ENCODE peak calls at places on chromosomes 6 and 20, in ten cellular contexts. R, H, N, F, Z, T, B, W, M and Q are unnamed samples.

GRCh38 chr20:37475258-37475657 is 45.8 kb upstream of the NNAT start:
- DNase-seq in B (no peak), W (no peak), H (no peak), T (no peak), F (no peak), R (no peak), N (no peak), M (no peak), Z (no peak), Q (no peak)

GRCh38 chr6:112501705-112502104 is 154.6 kb downstream of the RFPL4B start:
- DNase-seq in M (no peak), W (no peak), T (no peak), N (peak), H (peak), B (peak), F (peak), Z (no peak), R (no peak), Q (no peak)

GRCh38 chr6:133964052-133964451 is 11.0 kb downstream of the TBPL1 start:
- DNase-seq in W (no peak), Z (no peak), R (no peak), M (no peak), H (no peak), T (peak), N (no peak), F (no peak), B (peak), Q (no peak)

GRCh38 chr6:82415820-82416219 is 52.2 kb downstream of the TPBG start:
- DNase-seq in Z (no peak), F (no peak), H (no peak), R (no peak), M (no peak), T (peak), W (no peak), B (no peak), N (no peak), Q (no peak)

GRCh38 chr20:43564993-43565757 is 6.3 kb downstream of the SGK2 start:
- DNase-seq in H (peak), B (no peak), T (no peak), F (no peak), R (no peak), N (no peak), Z (no peak), M (no peak), W (no peak), Q (no peak)

GRCh38 chr6:92810913-92811312 is 608.4 kb downstream of the EPHA7 start:
- DNase-seq in B (peak), M (no peak), H (no peak), W (no peak), R (peak), N (peak), F (no peak), T (peak), Z (no peak), Q (peak)

GRCh38 chr6:170259301-170259700 is 31.6 kb downstream of the DLL1 start:
- DNase-seq in T (no peak), M (no peak), H (no peak), Z (no peak), W (no peak), F (no peak), N (no peak), B (no peak), R (no peak), Q (no peak)

GRCh38 chr6:33552252-33552651 is 27.8 kb downstream of the BAK1 start:
- DNase-seq in Z (no peak), F (no peak), N (no peak), M (no peak), H (no peak), W (no peak), R (no peak), T (no peak), B (no peak), Q (no peak)

GRCh38 chr6:44630125-44631028 is 242.9 kb downstream of the CDC5L start:
- DNase-seq in Z (no peak), T (peak), H (no peak), W (peak), B (peak), R (peak), M (no peak), N (peak), F (no peak), Q (peak)

GRCh38 chr6:15400572-15401004 is 154.7 kb downstream of the JARID2 start:
- DNase-seq in H (peak), R (no peak), F (peak), Z (no peak), B (peak), N (no peak), W (peak), M (no peak), T (no peak), Q (peak)

GRCh38 chr6:2179950-2180349 is 65.5 kb downstream of the GMDS start:
- DNase-seq in W (no peak), B (no peak), F (no peak), Z (no peak), N (no peak), M (no peak), T (no peak), R (no peak), H (no peak), Q (no peak)

GRCh38 chr6:31676322-31676903 is 4.5 kb downstream of the LY6G5C start:
- DNase-seq in H (no peak), W (no peak), F (no peak), R (no peak), N (no peak), Z (no peak), M (no peak), T (no peak), B (no peak), Q (no peak)

GRCh38 chr6:16481680-16482079 is 243.3 kb downstream of the GMPR start:
- DNase-seq in H (no peak), T (no peak), M (peak), B (no peak), N (no peak), R (no peak), F (no peak), Z (peak), W (no peak), Q (no peak)

GRCh38 chr6:40325791-40326190 is 261.4 kb downstream of the LRFN2 start:
- DNase-seq in Z (no peak), H (no peak), W (no peak), B (no peak), N (no peak), R (no peak), F (no peak), M (no peak), T (no peak), Q (no peak)

GRCh38 chr6:149012040-149012545 is 265.3 kb downstream of the UST start:
- DNase-seq in R (peak), W (no peak), T (peak), N (no peak), M (no peak), Z (no peak), F (no peak), B (peak), H (no peak), Q (no peak)

GRCh38 chr6:15996030-15996429 is 132.9 kb upstream of the MYLIP start:
- DNase-seq in W (no peak), B (peak), F (no peak), M (no peak), R (no peak), H (no peak), T (no peak), N (no peak), Z (no peak), Q (no peak)

GRCh38 chr20:52422574-52423463 is 231.2 kb upstream of the ZFP64 start:
- DNase-seq in N (no peak), Z (no peak), M (no peak), T (no peak), B (no peak), R (no peak), F (no peak), W (no peak), H (no peak), Q (no peak)

GRCh38 chr6:110412258-110412839 is 3.0 kb downstream of the DDO start:
- DNase-seq in W (no peak), N (no peak), M (no peak), F (no peak), T (no peak), R (no peak), B (no peak), H (no peak), Z (no peak), Q (no peak)

GRCh38 chr20:14142171-14142570 is 146.9 kb downstream of the MACROD2 start:
- DNase-seq in T (peak), M (no peak), Z (no peak), B (peak), F (no peak), H (peak), N (peak), R (peak), W (peak), Q (peak)

GRCh38 chr20:51995551-51995951 is 193.2 kb upstream of the SALL4 start:
- DNase-seq in Z (no peak), H (no peak), T (no peak), N (no peak), M (no peak), R (no peak), F (no peak), B (peak), W (no peak), Q (peak)

GRCh38 chr20:2301164-2301622 is 5.4 kb downstream of the TGM3 start:
- DNase-seq in M (no peak), R (no peak), B (no peak), N (no peak), H (no peak), W (peak), F (peak), Z (no peak), T (peak), Q (no peak)

GRCh38 chr6:4636141-4636880 is 139.9 kb upstream of the CDYL start:
- DNase-seq in N (no peak), Z (no peak), B (no peak), M (no peak), T (no peak), W (no peak), H (no peak), F (no peak), R (no peak), Q (no peak)

GRCh38 chr6:10441004-10441654 is 26.3 kb upstream of the TFAP2A start:
- DNase-seq in W (peak), R (peak), B (no peak), N (no peak), H (no peak), Z (no peak), M (no peak), F (no peak), T (peak), Q (no peak)

GRCh38 chr20:39016076-39016475 is 53.9 kb downstream of the DHX35 start:
- DNase-seq in M (no peak), B (no peak), N (no peak), R (no peak), H (no peak), W (no peak), Z (no peak), F (no peak), T (no peak), Q (no peak)

GRCh38 chr6:133591330-133591729 is 297.6 kb upstream of the TCF21 start:
- DNase-seq in W (no peak), M (no peak), T (no peak), N (no peak), F (no peak), B (no peak), R (no peak), H (no peak), Z (no peak), Q (no peak)

GRCh38 chr6:166466178-166467122 is 83.7 kb upstream of the MPC1 start:
- DNase-seq in B (peak), R (no peak), F (no peak), W (no peak), H (no peak), T (peak), Z (no peak), N (no peak), M (no peak), Q (no peak)

GRCh38 chr6:52499026-52499425 is 77.8 kb downstream of the TRAM2 start:
- DNase-seq in T (peak), B (no peak), M (no peak), Z (no peak), N (no peak), R (no peak), H (no peak), W (no peak), F (no peak), Q (no peak)